ENCODE peak calls at places on chromosomes 16 and 17, in nine cellular contexts. Q is PC-9; V is endodermal cell; R is cardiac muscle cell; U is fibroblast of the conjunctiva; S is B cell; O is mucosa of descending colon; H is stimulated activated naive CD8-positive, alpha-beta T cell treated with anti-CD3 and anti-CD28 coated beads, Interleukin-15, amount 100 ng/mL, for 72 hours; J is RWPE1. Z is an unnamed sample.

GRCh38 chr17:75799402-75799801 is 14.8 kb downstream of the UNK start:
- DNase-seq in Q (no peak), V (no peak), O (no peak), R (no peak), U (no peak), H (no peak), S (no peak), J (no peak), Z (no peak)

GRCh38 chr16:4270595-4270994 is 2.2 kb downstream of the TFAP4 start:
- DNase-seq in J (no peak), O (no peak), H (no peak), R (no peak), V (peak), Q (no peak), S (no peak), U (no peak), Z (no peak)

GRCh38 chr16:53726625-53727024 is 22.7 kb downstream of the FTO start:
- DNase-seq in U (no peak), J (peak), S (no peak), H (no peak), V (no peak), Q (no peak), O (no peak), R (peak), Z (peak)

GRCh38 chr16:55817236-55817912 is 15.5 kb downstream of the CES1 start:
- DNase-seq in H (no peak), V (peak), S (no peak), R (no peak), J (no peak), U (no peak), Q (no peak), O (no peak), Z (peak)

GRCh38 chr16:47448830-47449575 is 11.9 kb downstream of the ITFG1 start:
- DNase-seq in H (no peak), R (no peak), V (no peak), J (no peak), Q (no peak), S (no peak), U (no peak), O (no peak), Z (no peak)

GRCh38 chr16:3919413-3919812 is 38.9 kb upstream of the CREBBP start:
- DNase-seq in V (no peak), H (no peak), Q (no peak), S (no peak), J (no peak), O (no peak), R (no peak), U (no peak), Z (no peak)

GRCh38 chr16:19907161-19907992 is 22.7 kb upstream of the GPRC5B start:
- DNase-seq in V (peak), J (peak), R (peak), S (peak), H (peak), Q (peak), U (peak), O (no peak), Z (peak)

GRCh38 chr17:79008666-79009387 is 737 bp downstream of the CANT1 start:
- DNase-seq in Q (no peak), V (peak), R (no peak), S (no peak), U (no peak), O (no peak), H (no peak), J (no peak), Z (peak)

GRCh38 chr16:17144431-17144830 is 326.3 kb downstream of the XYLT1 start:
- DNase-seq in H (no peak), O (no peak), U (no peak), R (no peak), J (no peak), V (no peak), Q (no peak), S (no peak), Z (no peak)

GRCh38 chr17:36703860-36704266 is 102.5 kb downstream of the MRM1 start:
- DNase-seq in J (peak), O (no peak), R (peak), S (no peak), U (no peak), H (peak), Q (peak), V (peak), Z (peak)

GRCh38 chr17:28576758-28577465 is at the start of gene ALDOC:
- DNase-seq in O (peak), V (peak), U (peak), Q (peak), H (peak), R (peak), J (peak), S (peak), Z (peak)

GRCh38 chr17:4230142-4230541 is 33.6 kb downstream of the ANKFY1 start:
- DNase-seq in U (peak), O (no peak), V (peak), S (no peak), J (peak), R (peak), Q (peak), H (no peak), Z (peak)

GRCh38 chr17:13616031-13616430 is 14.3 kb upstream of the HS3ST3A1 start:
- DNase-seq in S (no peak), U (no peak), R (no peak), H (no peak), Q (no peak), J (no peak), V (no peak), O (no peak), Z (no peak)

GRCh38 chr16:19210968-19211367 is 42.9 kb downstream of the SYT17 start:
- DNase-seq in J (no peak), Q (no peak), V (no peak), U (no peak), S (peak), H (no peak), R (no peak), O (no peak), Z (no peak)

GRCh38 chr17:57092171-57092570 is 7.1 kb downstream of the AKAP1 start:
- DNase-seq in R (no peak), Q (no peak), H (no peak), J (no peak), S (no peak), O (no peak), U (peak), V (peak), Z (no peak)

GRCh38 chr17:62724398-62725146 is 83.5 kb downstream of the MARCHF10 start:
- DNase-seq in V (peak), J (peak), S (peak), H (peak), U (no peak), Q (no peak), O (peak), R (no peak), Z (peak)

GRCh38 chr16:56423584-56424403 is 1.6 kb downstream of the AMFR start:
- DNase-seq in R (no peak), S (no peak), Q (no peak), O (no peak), J (no peak), U (no peak), H (no peak), V (no peak), Z (no peak)

GRCh38 chr16:57416084-57416483 is 11.5 kb downstream of the CCL17 start:
- DNase-seq in O (no peak), V (no peak), Q (no peak), J (no peak), R (no peak), H (no peak), U (no peak), S (no peak), Z (no peak)

GRCh38 chr17:77356109-77356689 is 215.4 kb downstream of the SEC14L1 start:
- DNase-seq in R (no peak), O (no peak), J (peak), S (no peak), U (no peak), H (peak), Q (no peak), V (peak), Z (peak)

GRCh38 chr16:58198739-58199411 is 969 bp upstream of the CSNK2A2 start:
- DNase-seq in U (no peak), O (no peak), V (peak), Q (no peak), H (no peak), J (no peak), R (no peak), S (no peak), Z (no peak)

GRCh38 chr16:53476867-53477266 is 26.1 kb downstream of the AKTIP start:
- DNase-seq in V (no peak), R (no peak), S (no peak), O (no peak), U (no peak), Q (no peak), J (no peak), H (no peak), Z (no peak)

GRCh38 chr16:13401631-13402030 is 500.2 kb downstream of the SHISA9 start:
- DNase-seq in O (no peak), Q (no peak), J (no peak), U (no peak), S (no peak), H (no peak), V (no peak), R (no peak), Z (no peak)

GRCh38 chr16:75860654-75861053 is 134.4 kb upstream of the CPHXL start:
- DNase-seq in O (no peak), V (peak), Q (no peak), J (no peak), U (no peak), H (no peak), S (no peak), R (peak), Z (no peak)

GRCh38 chr16:2209258-2210008 is 1.2 kb downstream of the BRICD5 start:
- DNase-seq in R (no peak), S (no peak), O (no peak), V (no peak), Q (no peak), U (no peak), H (no peak), J (no peak), Z (no peak)

GRCh38 chr17:73841431-73842060 is 197.3 kb upstream of the SDK2 start:
- DNase-seq in Q (no peak), R (peak), V (peak), H (no peak), U (no peak), S (no peak), O (no peak), J (peak), Z (no peak)

GRCh38 chr17:78345172-78345571 is 14.7 kb downstream of the SOCS3 start:
- DNase-seq in J (no peak), U (no peak), R (no peak), O (no peak), S (no peak), Q (no peak), H (no peak), V (peak), Z (no peak)

GRCh38 chr17:41340934-41341861 is 9.4 kb downstream of the KRT33A start:
- DNase-seq in R (no peak), H (peak), J (no peak), O (peak), S (no peak), Q (no peak), V (no peak), U (no peak), Z (no peak)

GRCh38 chr16:4805231-4805630 is 2.8 kb upstream of the ROGDI start:
- DNase-seq in O (no peak), Q (no peak), S (no peak), U (no peak), J (no peak), R (peak), H (no peak), V (no peak), Z (no peak)

GRCh38 chr17:72270530-72270929 is 149.7 kb downstream of the SOX9 start:
- DNase-seq in O (no peak), H (no peak), U (peak), J (no peak), V (no peak), Q (peak), S (no peak), R (no peak), Z (no peak)